ENCODE peak calls at places on chromosomes 6 and 20, in eight cellular contexts. F is smooth muscle cell of the brain vasculature, O is Calu3, G is foreskin keratinocyte, T is pons, X is SHP77 treated with DMSO at 0.1 percent for 48 hours, I is AG20443, Y is Daoy. R is an unnamed sample.

GRCh38 chr6:149842331-149842730 is 21.8 kb downstream of the LRP11 start:
- DNase-seq in O (no peak), F (no peak), Y (no peak), G (no peak), I (no peak), T (no peak), X (no peak), R (no peak)

GRCh38 chr20:63191400-63191799 is 24.5 kb downstream of the YTHDF1 start:
- DNase-seq in O (peak; percentile 99), Y (peak; percentile 76), X (peak; percentile 98), T (no peak), F (no peak), G (peak; percentile 75), I (no peak), R (no peak)

GRCh38 chr6:142531727-142532126 is 229.9 kb downstream of the ADGRG6 start:
- DNase-seq in O (no peak), T (no peak), F (no peak), G (peak; percentile 59), Y (no peak), X (no peak), I (no peak), R (no peak)

GRCh38 chr6:108731229-108731565 is 117.0 kb upstream of the ARMC2 start:
- DNase-seq in O (no peak), X (no peak), F (no peak), T (no peak), G (no peak), I (no peak), Y (no peak), R (no peak)

GRCh38 chr20:59820204-59821041 is 113.0 kb downstream of the SYCP2 start:
- DNase-seq in I (peak; percentile 54), T (peak; percentile 85), G (peak; percentile 85), X (peak; percentile 86), F (no peak), O (no peak), Y (no peak), R (peak; percentile 54)

GRCh38 chr6:118902731-118903130 is 8.8 kb downstream of the ASF1A start:
- DNase-seq in G (peak; percentile 29), T (peak; percentile 35), F (no peak), X (no peak), I (peak; percentile 30), Y (no peak), O (no peak), R (no peak)

GRCh38 chr6:17476506-17476905 is 83.1 kb downstream of the CAP2 start:
- DNase-seq in Y (no peak), X (no peak), I (no peak), T (no peak), F (no peak), O (no peak), G (no peak), R (no peak)

GRCh38 chr6:33768644-33769120 is 20.2 kb downstream of the LEMD2 start:
- DNase-seq in F (no peak), X (peak; percentile 44), O (peak; percentile 97), G (no peak), T (peak; percentile 64), Y (peak; percentile 83), I (peak; percentile 90), R (peak; percentile 49)

GRCh38 chr6:110410534-110410933 is 4.8 kb downstream of the DDO start:
- DNase-seq in Y (peak; percentile 20), T (no peak), I (no peak), F (no peak), X (no peak), G (no peak), O (no peak), R (no peak)

GRCh38 chr6:14439419-14439818 is 321.8 kb downstream of the CD83 start:
- DNase-seq in I (no peak), Y (no peak), G (no peak), O (no peak), F (no peak), T (no peak), X (no peak), R (no peak)

GRCh38 chr6:157228421-157229218 is 94.7 kb downstream of the TMEM242 start:
- DNase-seq in T (no peak), F (no peak), O (no peak), G (no peak), Y (no peak), X (peak; percentile 88), I (no peak), R (peak; percentile 61)

GRCh38 chr6:51394061-51394460 is 575.4 kb downstream of the TFAP2B start:
- DNase-seq in I (no peak), O (no peak), F (no peak), T (no peak), Y (no peak), X (no peak), G (no peak), R (no peak)

GRCh38 chr6:116543149-116543548 is 2.3 kb downstream of the TRAPPC3L start:
- DNase-seq in I (no peak), T (no peak), X (no peak), O (no peak), G (peak; percentile 53), Y (no peak), F (no peak), R (no peak)